ENCODE peak calls at places on chromosomes 2 and 18, in seven cellular contexts. O is NCI-H2081, V is HEK293T, U is Right ventricle myocardium superior, Q is COR-L47, J is pancreas, Y is PC-9. T is an unnamed sample.

GRCh38 chr18:45355944-45356520 is 259.2 kb upstream of the SLC14A2 start:
- DNase-seq in O (no peak), V (no peak), U (no peak), Q (peak), J (no peak), Y (no peak), T (no peak)

GRCh38 chr2:156338578-156338977 is 6.1 kb upstream of the NR4A2 start:
- DNase-seq in O (peak), V (no peak), U (no peak), Q (no peak), J (no peak), Y (no peak), T (no peak)

GRCh38 chr2:85577063-85577385 is 362 bp upstream of the VAMP8 start:
- DNase-seq in O (no peak), V (no peak), U (no peak), Q (no peak), J (no peak), Y (no peak), T (no peak)

GRCh38 chr2:7692657-7693161 is 775.5 kb downstream of the RNF144A start:
- DNase-seq in O (no peak), V (no peak), U (peak), Q (peak), J (no peak), Y (no peak), T (no peak)

GRCh38 chr2:205482399-205483065 is 199.8 kb upstream of the NRP2 start:
- DNase-seq in O (no peak), V (no peak), U (peak), Q (no peak), J (no peak), Y (no peak), T (no peak)

GRCh38 chr2:1651131-1652066 is 92.9 kb downstream of the PXDN start:
- DNase-seq in O (no peak), V (no peak), U (peak), Q (no peak), J (no peak), Y (no peak), T (no peak)

GRCh38 chr2:45452866-45453265 is 158.2 kb downstream of the SRBD1 start:
- DNase-seq in O (no peak), V (no peak), U (peak), Q (no peak), J (no peak), Y (no peak), T (no peak)

GRCh38 chr18:21823848-21824247 is 83.3 kb downstream of the MIB1 start:
- DNase-seq in O (no peak), V (no peak), U (no peak), Q (no peak), J (no peak), Y (no peak), T (no peak)

T was measured in NCI-H446.